ENCODE peak calls at places on chromosomes 13 and 19, in four cellular contexts. W is CD4-positive, CD25-positive, alpha-beta regulatory T cell; Y is PC-3; Z is upper lobe of left lung. D is an unnamed sample. For H3K36me3, the result is how much of the 10 kb centered on the place peaks cover.

GRCh38 chr19:39698535-39698934 is 5.7 kb upstream of the LGALS14 start:
- DNase-seq in W (no peak), Y (no peak), Z (no peak), D (no peak)

GRCh38 chr19:18649371-18650047 is 12.7 kb downstream of the KLHL26 start:
- DNase-seq in W (no peak), Y (no peak), Z (peak), D (no peak)

GRCh38 chr13:114212096-114212495 is 22.6 kb upstream of the CDC16 start:
- DNase-seq in W (peak), Y (peak), Z (no peak), D (no peak)

GRCh38 chr13:90205911-90206310 is 1141.6 kb upstream of the MIR17HG start:
- DNase-seq in W (no peak), Y (no peak), Z (no peak), D (no peak)

GRCh38 chr13:76656496-76656895 is 229.7 kb downstream of the KCTD12 start:
- DNase-seq in W (no peak), Y (no peak), Z (no peak), D (no peak)

GRCh38 chr19:35557539-35558399 is 5.7 kb downstream of the ATP4A start:
- DNase-seq in W (peak), Y (no peak), Z (peak), D (peak)

GRCh38 chr19:38655148-38655824 is 7.8 kb downstream of the ACTN4 start:
- DNase-seq in W (peak), Y (no peak), Z (no peak), D (no peak)

GRCh38 chr13:113488283-113488682 is 2.2 kb downstream of the DCUN1D2 start:
- DNase-seq in W (no peak), Y (no peak), Z (no peak), D (no peak)

GRCh38 chr13:113272791-113273190 is 24.2 kb upstream of the LAMP1 start:
- DNase-seq in W (no peak), Y (no peak), Z (no peak), D (no peak)

GRCh38 chr13:33490461-33491327 is 205.1 kb upstream of the STARD13 start:
- DNase-seq in W (no peak), Y (no peak), Z (peak), D (no peak)

GRCh38 chr13:40130871-40131636 is 475.6 kb downstream of the COG6 start:
- DNase-seq in W (no peak), Y (peak), Z (no peak), D (peak)

GRCh38 chr13:112532837-112533745 is 54.9 kb downstream of the TUBGCP3 start:
- DNase-seq in W (peak), Y (no peak), Z (no peak), D (no peak)

GRCh38 chr13:34143637-34144036 is 325.7 kb downstream of the RFC3 start:
- DNase-seq in W (no peak), Y (no peak), Z (no peak), D (no peak)

GRCh38 chr13:105153626-105154025 is 1381.8 kb downstream of the EFNB2 start:
- DNase-seq in W (no peak), Y (no peak), Z (no peak), D (no peak)

GRCh38 chr13:76884167-76884566 is 2.0 kb downstream of the KCTD12 start:
- DNase-seq in W (peak), Y (no peak), Z (no peak), D (peak)

GRCh38 chr19:37217855-37218591 is at the start of gene ZNF383:
- DNase-seq in W (peak), Y (peak), Z (peak), D (peak)

GRCh38 chr13:27006519-27007161 is 165.0 kb downstream of the USP12 start:
- DNase-seq in W (no peak), Y (peak), Z (peak), D (no peak)

GRCh38 chr19:18946918-18947317 is 5.9 kb upstream of the HOMER3 start:
- DNase-seq in W (peak), Y (no peak), Z (no peak), D (no peak)

GRCh38 chr19:11019824-11020223 is 59.0 kb downstream of the SMARCA4 start:
- DNase-seq in W (no peak), Y (no peak), Z (peak), D (peak)

GRCh38 chr19:13026478-13026999 is 31.3 kb downstream of the NFIX start:
- DNase-seq in W (no peak), Y (peak), Z (no peak), D (peak)

GRCh38 chr13:24100152-24100551 is 60.4 kb upstream of the SPATA13 start:
- DNase-seq in W (no peak), Y (no peak), Z (no peak), D (no peak)

GRCh38 chr13:64029343-64030093 is 2613.9 kb upstream of the PCDH20 start:
- DNase-seq in W (no peak), Y (no peak), Z (peak), D (no peak)

GRCh38 chr13:89066868-89067466 is 1395.8 kb downstream of the SLITRK5 start:
- DNase-seq in W (peak), Y (peak), Z (no peak), D (no peak)

GRCh38 chr19:10260141-10260584 is 8.1 kb downstream of the MRPL4 start:
- DNase-seq in W (peak), Y (peak), Z (no peak), D (no peak)

GRCh38 chr13:101747039-101747438 is 294.6 kb downstream of the ITGBL1 start:
- DNase-seq in W (no peak), Y (no peak), Z (no peak), D (no peak)

GRCh38 chr13:46160474-46161066 is 21.4 kb downstream of the LCP1 start:
- DNase-seq in W (peak), Y (peak), Z (no peak), D (no peak)

GRCh38 chr19:13082192-13083007 is 20.3 kb downstream of the LYL1 start:
- DNase-seq in W (no peak), Y (peak), Z (no peak), D (no peak)

GRCh38 chr13:42593719-42594012 is 19.7 kb downstream of the TNFSF11 start:
- DNase-seq in W (no peak), Y (no peak), Z (no peak), D (no peak)

GRCh38 chr19:45159204-45159970 is 1.4 kb downstream of the NKPD1 start:
- DNase-seq in W (no peak), Y (no peak), Z (peak), D (no peak)

GRCh38 chr19:15188851-15189250 is 11.9 kb downstream of the NOTCH3 start:
- DNase-seq in W (no peak), Y (no peak), Z (peak), D (no peak)
- H3K36me3 ChIP-seq in W (under half), Y (under half), Z (under half), D (under half)

DNA sequence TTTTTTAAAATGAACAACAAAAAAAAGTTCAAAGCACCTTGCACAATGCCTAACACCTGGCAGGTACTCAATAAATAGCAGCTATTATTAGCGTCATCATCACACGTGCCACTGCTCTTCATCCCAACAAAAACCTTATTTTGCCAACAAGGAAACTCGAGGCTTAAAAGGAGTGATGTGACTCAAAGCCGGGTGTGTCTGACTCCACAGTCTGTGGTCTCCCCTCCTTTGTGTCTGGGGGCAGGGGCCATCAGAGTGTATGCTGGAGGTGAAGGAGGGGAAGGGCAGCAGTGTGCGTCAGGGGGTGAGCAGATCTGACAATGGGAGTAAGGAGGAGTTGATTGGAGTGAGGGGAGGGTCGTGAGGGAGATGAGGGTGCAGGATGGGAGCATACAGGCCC is 34.1 kb upstream of the POU2F2 start:
- DNase-seq in W (no peak), Y (peak), Z (no peak), D (no peak)
- H3K36me3 ChIP-seq in W (under half), Y (under half), Z (under half), D (under half)

GRCh38 chr19:812819-813358 is 8.9 kb downstream of the PLPPR3 start:
- DNase-seq in W (no peak), Y (no peak), Z (peak), D (no peak)

GRCh38 chr19:813359-814107 is 8.2 kb downstream of the PLPPR3 start:
- DNase-seq in W (no peak), Y (no peak), Z (peak), D (no peak)

GRCh38 chr19:811007-811434 is 10.7 kb downstream of the PLPPR3 start:
- DNase-seq in W (no peak), Y (no peak), Z (peak), D (no peak)

GRCh38 chr19:811511-812048 is 10.2 kb downstream of the PLPPR3 start:
- DNase-seq in W (no peak), Y (no peak), Z (peak), D (no peak)

DNA sequence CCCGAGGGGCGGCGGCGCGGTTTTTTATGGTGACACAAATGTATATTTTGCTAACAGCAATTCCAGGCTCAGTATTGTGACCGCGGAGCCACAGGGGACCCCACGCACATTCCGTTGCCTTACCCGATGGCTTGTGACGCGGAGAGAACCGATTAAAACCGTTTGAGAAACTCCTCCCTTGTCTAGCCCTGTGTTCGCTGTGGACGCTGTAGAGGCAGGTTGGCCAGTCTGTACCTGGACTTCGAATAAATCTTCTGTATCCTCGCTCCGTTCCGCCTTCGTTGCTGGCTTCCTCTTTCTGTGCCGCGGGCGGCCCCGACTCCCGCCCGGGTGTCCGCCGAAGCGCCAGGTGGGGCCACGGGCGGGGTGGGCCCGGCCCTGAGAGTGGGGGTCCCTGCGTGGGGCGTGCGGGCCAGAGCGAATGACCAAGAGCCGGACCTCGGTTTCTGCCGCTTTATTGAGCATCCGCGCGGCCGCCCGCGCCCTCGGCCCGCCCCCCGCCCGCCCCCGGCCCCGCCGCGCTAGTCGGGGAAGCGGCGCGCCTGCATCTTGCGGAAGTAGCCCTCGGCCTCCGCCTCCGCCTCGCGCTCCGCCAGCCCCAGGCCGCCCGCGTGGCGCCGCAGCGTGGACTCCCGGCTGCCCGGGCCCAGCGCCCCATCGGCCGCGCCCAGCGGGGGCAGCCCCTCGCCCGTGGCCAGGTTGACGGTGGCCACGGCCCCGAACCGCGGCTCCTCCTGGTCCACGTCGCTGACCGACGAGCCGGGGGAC is 9.5 kb downstream of the PLPPR3 start:
- DNase-seq in W (no peak), Y (no peak), Z (peak), D (no peak)
- H3K36me3 ChIP-seq in W (under half), Y (under half), Z (half or more), D (under half)

GRCh38 chr13:94608586-94608985 is 6.9 kb downstream of the GPR180 start:
- DNase-seq in W (no peak), Y (no peak), Z (no peak), D (no peak)

GRCh38 chr13:94610475-94610874 is 8.8 kb downstream of the GPR180 start:
- DNase-seq in W (no peak), Y (no peak), Z (no peak), D (no peak)

GRCh38 chr13:94609196-94609595 is 7.5 kb downstream of the GPR180 start:
- DNase-seq in W (no peak), Y (no peak), Z (no peak), D (no peak)

GRCh38 chr13:94607056-94607455 is 5.4 kb downstream of the GPR180 start:
- DNase-seq in W (no peak), Y (no peak), Z (no peak), D (no peak)

DNA sequence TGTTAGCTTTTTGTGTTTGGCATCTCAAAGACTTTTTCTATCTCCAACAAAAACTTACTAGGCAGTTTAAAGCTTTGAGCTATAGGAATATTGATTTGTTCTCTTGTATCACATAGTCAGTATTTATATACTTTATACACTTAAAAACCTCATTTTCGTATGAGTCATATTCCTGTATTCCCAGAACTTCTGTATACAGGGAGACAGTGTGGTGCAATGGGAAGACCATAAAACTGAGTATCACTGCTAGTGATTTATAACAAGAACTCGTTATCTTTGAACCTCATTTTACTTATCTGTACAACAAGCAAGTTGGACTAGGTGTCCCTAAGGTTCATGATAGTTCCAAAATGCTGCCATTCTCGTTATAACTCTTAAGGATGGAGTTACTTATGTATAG is 6.3 kb downstream of the GPR180 start:
- DNase-seq in W (no peak), Y (no peak), Z (no peak), D (no peak)
- H3K36me3 ChIP-seq in W (under half), Y (under half), Z (under half), D (half or more)

DNA sequence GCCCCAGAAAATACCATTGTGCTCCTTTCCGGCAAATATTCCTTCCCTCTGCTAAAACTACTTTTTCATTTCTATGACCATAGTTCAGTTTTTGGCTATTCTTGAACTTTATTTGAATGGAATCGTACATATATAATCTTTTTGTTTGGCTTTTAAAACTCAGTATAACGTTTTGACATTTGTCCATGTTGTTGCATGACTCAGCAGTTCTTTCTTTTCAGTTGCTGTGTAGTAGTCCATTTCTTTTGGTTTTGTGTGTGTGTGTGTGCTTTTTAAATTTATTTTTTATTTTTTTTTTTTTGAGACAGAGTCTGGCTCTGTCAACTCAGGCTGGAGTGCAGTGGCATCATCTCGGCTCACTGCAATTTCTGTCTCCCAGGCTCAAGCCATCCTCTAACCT is 35.0 kb downstream of the ITM2B start:
- DNase-seq in W (no peak), Y (no peak), Z (no peak), D (no peak)
- H3K36me3 ChIP-seq in W (under half), Y (under half), Z (under half), D (under half)

GRCh38 chr19:50508850-50509190 is 2.2 kb downstream of the JOSD2 start:
- DNase-seq in W (no peak), Y (no peak), Z (no peak), D (no peak)
- H3K36me3 ChIP-seq in W (under half), Y (under half), Z (under half), D (under half)

GRCh38 chr19:47152632-47153031 is 22.0 kb downstream of the SAE1 start:
- DNase-seq in W (no peak), Y (peak), Z (no peak), D (no peak)

GRCh38 chr19:47152205-47152604 is 21.6 kb downstream of the SAE1 start:
- DNase-seq in W (no peak), Y (no peak), Z (no peak), D (no peak)

GRCh38 chr19:47155141-47155540 is 24.5 kb downstream of the SAE1 start:
- DNase-seq in W (no peak), Y (no peak), Z (no peak), D (no peak)

GRCh38 chr19:47153266-47153665 is 22.6 kb downstream of the SAE1 start:
- DNase-seq in W (no peak), Y (no peak), Z (no peak), D (no peak)

DNA sequence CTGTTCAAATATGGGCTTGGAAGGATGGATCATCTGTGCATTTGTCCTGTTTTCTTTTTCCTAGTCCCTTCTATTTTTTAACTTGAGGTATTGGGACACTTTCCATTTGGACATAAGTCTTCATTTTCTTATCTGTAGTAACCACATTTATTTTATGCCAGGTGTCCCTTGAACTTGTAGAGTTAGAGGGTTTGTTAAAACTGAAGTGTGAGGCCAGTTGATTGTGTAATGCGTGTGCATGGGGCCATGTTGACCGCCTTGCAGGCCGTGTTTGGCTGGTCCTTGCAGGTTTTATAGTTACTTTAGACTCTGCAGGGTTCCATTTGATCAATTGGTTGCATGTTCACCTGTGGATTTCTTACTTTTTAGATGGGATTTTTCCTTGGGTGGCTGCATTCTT is 21.0 kb downstream of the SAE1 start:
- DNase-seq in W (no peak), Y (no peak), Z (no peak), D (no peak)
- H3K36me3 ChIP-seq in W (under half), Y (under half), Z (under half), D (half or more)